ENCODE peak calls at places on chromosome 3, in four cellular contexts. One of them, this sample, is unnamed.

GRCh38 chr3:20574746-20575145 is 388.7 kb upstream of the SGO1 start:
- DNase-seq in HCT116: no peak
- DNase-seq in neuronal stem cell: no peak
- DNase-seq in adrenal gland: no peak
- DNase-seq in this sample: no peak

GRCh38 chr3:141486416-141486734 is 452 bp upstream of the RASA2 start:
- DNase-seq in neuronal stem cell: no peak
- DNase-seq in HCT116: no peak
- DNase-seq in adrenal gland: no peak
- DNase-seq in this sample: no peak

GRCh38 chr3:59886790-59887189 is 837.0 kb upstream of the CFAP20DC start:
- DNase-seq in neuronal stem cell: no peak
- DNase-seq in adrenal gland: no peak
- DNase-seq in HCT116: no peak
- DNase-seq in this sample: no peak

GRCh38 chr3:126373146-126373613 is 16.0 kb upstream of the KLF15 start:
- DNase-seq in adrenal gland: no peak
- DNase-seq in HCT116: no peak
- DNase-seq in neuronal stem cell: no peak
- DNase-seq in this sample: no peak

GRCh38 chr3:87203807-87204206 is 23.3 kb upstream of the CHMP2B start:
- DNase-seq in neuronal stem cell: no peak
- DNase-seq in adrenal gland: no peak
- DNase-seq in HCT116: no peak
- DNase-seq in this sample: no peak

GRCh38 chr3:160616721-160617120 is 51.4 kb upstream of the KPNA4 start:
- DNase-seq in neuronal stem cell: no peak
- DNase-seq in HCT116: no peak
- DNase-seq in adrenal gland: no peak
- DNase-seq in this sample: no peak

GRCh38 chr3:25110642-25111041 is 317.4 kb upstream of the RARB start:
- DNase-seq in HCT116: no peak
- DNase-seq in neuronal stem cell: no peak
- DNase-seq in adrenal gland: no peak
- DNase-seq in this sample: no peak

GRCh38 chr3:197426161-197426566 is 127.8 kb upstream of the DLG1 start:
- DNase-seq in adrenal gland: no peak
- DNase-seq in neuronal stem cell: no peak
- DNase-seq in HCT116: no peak
- DNase-seq in this sample: no peak

GRCh38 chr3:47250309-47251060 is 32.1 kb downstream of the KIF9 start:
- DNase-seq in HCT116: peak; percentile 41
- DNase-seq in adrenal gland: peak; percentile 73
- DNase-seq in neuronal stem cell: peak; percentile 14
- DNase-seq in this sample: peak; percentile 75

GRCh38 chr3:27724459-27725197 is 2.5 kb upstream of the EOMES start:
- DNase-seq in HCT116: no peak
- DNase-seq in adrenal gland: no peak
- DNase-seq in neuronal stem cell: no peak
- DNase-seq in this sample: peak; percentile 56

GRCh38 chr3:11610700-11611099 is 33.0 kb downstream of the VGLL4 start:
- DNase-seq in adrenal gland: no peak
- DNase-seq in neuronal stem cell: no peak
- DNase-seq in HCT116: no peak
- DNase-seq in this sample: no peak
- H3K4me3 ChIP-seq in adrenal gland: no peak overlapping the region
- H3K4me3 ChIP-seq in neuronal stem cell: no peak overlapping the region
- H3K4me3 ChIP-seq in HCT116: no peak overlapping the region
- H3K4me3 ChIP-seq in this sample: no peak overlapping the region

DNA sequence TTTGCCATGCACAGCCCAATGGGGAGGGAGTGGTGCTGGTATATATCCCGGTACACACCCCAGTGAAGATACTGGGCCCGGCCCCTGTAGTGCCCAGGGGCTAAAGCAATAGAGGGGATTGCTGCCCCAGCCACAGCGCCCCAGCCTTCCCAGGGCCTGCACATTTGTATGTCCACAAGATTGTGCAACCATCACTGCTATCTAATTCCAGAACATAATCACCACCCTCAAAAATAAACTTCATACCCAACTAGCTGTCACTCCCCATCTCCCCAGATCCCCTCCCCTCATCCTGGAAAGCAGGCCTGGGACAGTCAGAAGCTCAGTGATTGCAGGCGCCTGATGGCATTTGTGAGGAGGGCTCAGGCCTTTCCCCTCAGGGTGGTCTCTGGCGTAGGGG is 13.5 kb downstream of the GNAI2 start:
- DNase-seq in adrenal gland: no peak
- DNase-seq in HCT116: no peak
- DNase-seq in neuronal stem cell: no peak
- DNase-seq in this sample: no peak
- H3K36me3 ChIP-seq in adrenal gland: peaks cover 32% of the 10 kb centered on the region
- H3K36me3 ChIP-seq in HCT116: no peaks in the 10 kb centered on the region
- H3K36me3 ChIP-seq in neuronal stem cell: peaks cover 68% of the 10 kb centered on the region
- H3K36me3 ChIP-seq in this sample: peaks cover 12% of the 10 kb centered on the region

GRCh38 chr3:45084820-45085816 is 59.0 kb downstream of the CLEC3B start:
- DNase-seq in neuronal stem cell: no peak
- DNase-seq in adrenal gland: no peak
- DNase-seq in HCT116: no peak
- DNase-seq in this sample: no peak
- H3K4me3 ChIP-seq in neuronal stem cell: no peak overlapping the region
- H3K4me3 ChIP-seq in adrenal gland: no peak overlapping the region
- H3K4me3 ChIP-seq in HCT116: no peak overlapping the region
- H3K4me3 ChIP-seq in this sample: no peak overlapping the region

GRCh38 chr3:128112406-128112968 is 11.1 kb downstream of the RUVBL1 start:
- DNase-seq in HCT116: peak; percentile 43
- DNase-seq in neuronal stem cell: no peak
- DNase-seq in adrenal gland: peak; percentile 69
- DNase-seq in this sample: no peak
- H3K36me3 ChIP-seq in HCT116: peaks cover 25% of the 10 kb centered on the region
- H3K36me3 ChIP-seq in neuronal stem cell: peaks cover 91% of the 10 kb centered on the region
- H3K36me3 ChIP-seq in adrenal gland: no peaks in the 10 kb centered on the region
- H3K36me3 ChIP-seq in this sample: peaks cover 22% of the 10 kb centered on the region

GRCh38 chr3:123012652-123013051 is 14.9 kb downstream of the SEMA5B start:
- DNase-seq in adrenal gland: no peak
- DNase-seq in HCT116: no peak
- DNase-seq in neuronal stem cell: no peak
- DNase-seq in this sample: no peak
- H3K4me3 ChIP-seq in adrenal gland: no peak overlapping the region
- H3K4me3 ChIP-seq in HCT116: no peak overlapping the region
- H3K4me3 ChIP-seq in neuronal stem cell: no peak overlapping the region
- H3K4me3 ChIP-seq in this sample: no peak overlapping the region

DNA sequence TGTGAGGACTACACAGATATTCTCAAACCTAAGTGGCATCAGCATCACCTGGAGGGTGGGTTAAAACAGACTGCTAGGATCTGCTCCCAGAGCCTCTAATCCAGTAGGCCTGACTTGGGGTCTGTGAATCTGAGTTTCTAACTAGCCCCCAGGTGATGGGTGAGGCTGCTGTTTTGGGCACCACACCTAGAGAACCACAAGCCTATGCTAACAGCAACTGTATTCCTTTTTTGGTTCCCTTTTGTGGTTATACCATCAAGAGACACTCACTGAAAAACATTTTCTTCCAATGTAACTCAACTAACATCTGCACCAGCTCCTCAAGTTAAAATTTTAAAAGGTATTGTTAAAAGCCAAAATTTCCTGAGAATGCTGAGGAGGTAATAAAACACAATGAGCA is 16.0 kb downstream of the WDR82 start:
- DNase-seq in HCT116: no peak
- DNase-seq in adrenal gland: no peak
- DNase-seq in neuronal stem cell: no peak
- DNase-seq in this sample: no peak
- H3K36me3 ChIP-seq in HCT116: peaks cover 80% of the 10 kb centered on the region
- H3K36me3 ChIP-seq in adrenal gland: peaks cover 99% of the 10 kb centered on the region
- H3K36me3 ChIP-seq in neuronal stem cell: peaks cover 99% of the 10 kb centered on the region
- H3K36me3 ChIP-seq in this sample: peaks cover 42% of the 10 kb centered on the region

GRCh38 chr3:182683335-182684257 is 109.7 kb upstream of the ATP11B start:
- DNase-seq in adrenal gland: peak; percentile 75
- DNase-seq in HCT116: peak; percentile 51
- DNase-seq in neuronal stem cell: peak; percentile 73
- DNase-seq in this sample: peak; percentile 68
- H3K4me3 ChIP-seq in adrenal gland: no peak overlapping the region
- H3K4me3 ChIP-seq in HCT116: no peak overlapping the region
- H3K4me3 ChIP-seq in neuronal stem cell: no peak overlapping the region
- H3K4me3 ChIP-seq in this sample: peak overlapping the region; percentile 50

GRCh38 chr3:119011528-119011927 is 23.1 kb downstream of the IGSF11 start:
- DNase-seq in HCT116: no peak
- DNase-seq in adrenal gland: no peak
- DNase-seq in neuronal stem cell: no peak
- DNase-seq in this sample: no peak
- H3K36me3 ChIP-seq in HCT116: no peaks in the 10 kb centered on the region
- H3K36me3 ChIP-seq in adrenal gland: no peaks in the 10 kb centered on the region
- H3K36me3 ChIP-seq in neuronal stem cell: no peaks in the 10 kb centered on the region
- H3K36me3 ChIP-seq in this sample: no peaks in the 10 kb centered on the region